ENCODE peak calls at places on chromosomes 7 and 10, in seven cellular contexts. One of them, this sample, is unnamed.

GRCh38 chr10:34804306-34804705 is 10.8 kb downstream of the PARD3 start:
- DNase-seq in NCI-H1417: no peak
- DNase-seq in amniotic stem cell: no peak
- DNase-seq in GM04504: no peak
- DNase-seq in activated naive CD4-positive, alpha-beta T cell treated with anti-CD3 and anti-CD28 coated beads for 36 hours: no peak
- DNase-seq in stimulated activated CD8-positive, alpha-beta memory T cell treated with anti-CD3 and anti-CD28 coated beads, Interleukin-2, amount 100 ng/mL, for 48 hours: no peak
- DNase-seq in left ventricle myocardium inferior: no peak
- DNase-seq in this sample: no peak

GRCh38 chr7:47266131-47266706 is 315.7 kb downstream of the TNS3 start:
- DNase-seq in NCI-H1417: peak
- DNase-seq in amniotic stem cell: peak
- DNase-seq in GM04504: peak
- DNase-seq in activated naive CD4-positive, alpha-beta T cell treated with anti-CD3 and anti-CD28 coated beads for 36 hours: peak
- DNase-seq in stimulated activated CD8-positive, alpha-beta memory T cell treated with anti-CD3 and anti-CD28 coated beads, Interleukin-2, amount 100 ng/mL, for 48 hours: peak
- DNase-seq in left ventricle myocardium inferior: peak
- DNase-seq in this sample: peak

GRCh38 chr10:116815641-116816415 is 33.5 kb upstream of the ENO4 start:
- DNase-seq in NCI-H1417: no peak
- DNase-seq in amniotic stem cell: no peak
- DNase-seq in GM04504: no peak
- DNase-seq in activated naive CD4-positive, alpha-beta T cell treated with anti-CD3 and anti-CD28 coated beads for 36 hours: no peak
- DNase-seq in stimulated activated CD8-positive, alpha-beta memory T cell treated with anti-CD3 and anti-CD28 coated beads, Interleukin-2, amount 100 ng/mL, for 48 hours: no peak
- DNase-seq in left ventricle myocardium inferior: no peak
- DNase-seq in this sample: peak

GRCh38 chr7:127872122-127872521 is 159.1 kb downstream of the LRRC4 start:
- DNase-seq in NCI-H1417: no peak
- DNase-seq in amniotic stem cell: no peak
- DNase-seq in GM04504: no peak
- DNase-seq in activated naive CD4-positive, alpha-beta T cell treated with anti-CD3 and anti-CD28 coated beads for 36 hours: no peak
- DNase-seq in stimulated activated CD8-positive, alpha-beta memory T cell treated with anti-CD3 and anti-CD28 coated beads, Interleukin-2, amount 100 ng/mL, for 48 hours: no peak
- DNase-seq in left ventricle myocardium inferior: no peak
- DNase-seq in this sample: no peak

GRCh38 chr7:52794621-52795020 is 240.8 kb upstream of the POM121L12 start:
- DNase-seq in NCI-H1417: no peak
- DNase-seq in amniotic stem cell: no peak
- DNase-seq in GM04504: no peak
- DNase-seq in activated naive CD4-positive, alpha-beta T cell treated with anti-CD3 and anti-CD28 coated beads for 36 hours: no peak
- DNase-seq in stimulated activated CD8-positive, alpha-beta memory T cell treated with anti-CD3 and anti-CD28 coated beads, Interleukin-2, amount 100 ng/mL, for 48 hours: no peak
- DNase-seq in left ventricle myocardium inferior: no peak
- DNase-seq in this sample: no peak

GRCh38 chr7:4792537-4793126 is 17.2 kb downstream of the AP5Z1 start:
- DNase-seq in NCI-H1417: no peak
- DNase-seq in amniotic stem cell: no peak
- DNase-seq in GM04504: no peak
- DNase-seq in activated naive CD4-positive, alpha-beta T cell treated with anti-CD3 and anti-CD28 coated beads for 36 hours: peak
- DNase-seq in stimulated activated CD8-positive, alpha-beta memory T cell treated with anti-CD3 and anti-CD28 coated beads, Interleukin-2, amount 100 ng/mL, for 48 hours: no peak
- DNase-seq in left ventricle myocardium inferior: no peak
- DNase-seq in this sample: no peak

GRCh38 chr7:142739927-142740492 is 9.3 kb upstream of the PRSS1 start:
- DNase-seq in NCI-H1417: no peak
- DNase-seq in amniotic stem cell: no peak
- DNase-seq in GM04504: no peak
- DNase-seq in activated naive CD4-positive, alpha-beta T cell treated with anti-CD3 and anti-CD28 coated beads for 36 hours: no peak
- DNase-seq in stimulated activated CD8-positive, alpha-beta memory T cell treated with anti-CD3 and anti-CD28 coated beads, Interleukin-2, amount 100 ng/mL, for 48 hours: no peak
- DNase-seq in left ventricle myocardium inferior: no peak
- DNase-seq in this sample: no peak

GRCh38 chr10:30531751-30532530 is 97.6 kb downstream of the LYZL2 start:
- DNase-seq in NCI-H1417: no peak
- DNase-seq in amniotic stem cell: no peak
- DNase-seq in GM04504: no peak
- DNase-seq in activated naive CD4-positive, alpha-beta T cell treated with anti-CD3 and anti-CD28 coated beads for 36 hours: no peak
- DNase-seq in stimulated activated CD8-positive, alpha-beta memory T cell treated with anti-CD3 and anti-CD28 coated beads, Interleukin-2, amount 100 ng/mL, for 48 hours: no peak
- DNase-seq in left ventricle myocardium inferior: no peak
- DNase-seq in this sample: no peak

GRCh38 chr10:105258674-105259065 is 617.6 kb downstream of the SORCS3 start:
- DNase-seq in NCI-H1417: no peak
- DNase-seq in amniotic stem cell: no peak
- DNase-seq in GM04504: no peak
- DNase-seq in activated naive CD4-positive, alpha-beta T cell treated with anti-CD3 and anti-CD28 coated beads for 36 hours: no peak
- DNase-seq in stimulated activated CD8-positive, alpha-beta memory T cell treated with anti-CD3 and anti-CD28 coated beads, Interleukin-2, amount 100 ng/mL, for 48 hours: no peak
- DNase-seq in left ventricle myocardium inferior: no peak
- DNase-seq in this sample: no peak

GRCh38 chr7:101251871-101252659 is 7.2 kb upstream of the FIS1 start:
- DNase-seq in NCI-H1417: peak
- DNase-seq in amniotic stem cell: peak
- DNase-seq in GM04504: peak
- DNase-seq in activated naive CD4-positive, alpha-beta T cell treated with anti-CD3 and anti-CD28 coated beads for 36 hours: peak
- DNase-seq in stimulated activated CD8-positive, alpha-beta memory T cell treated with anti-CD3 and anti-CD28 coated beads, Interleukin-2, amount 100 ng/mL, for 48 hours: peak
- DNase-seq in left ventricle myocardium inferior: peak
- DNase-seq in this sample: peak

This sample was measured in amniotic epithelial cell.